ENCODE peak calls at places on chromosome 16, in five cellular contexts. One of them, this sample, is unnamed.

GRCh38 chr16:20243731-20244281 is 83.5 kb downstream of the GP2 start:
- DNase-seq in central memory CD4-positive, alpha-beta T cell: no peak
- DNase-seq in GM19239: no peak
- DNase-seq in heart left ventricle: no peak
- DNase-seq in stimulated activated CD4-positive, alpha-beta T cell treated with anti-CD3 and anti-CD28 coated beads, Interleukin-2, amount 100 ng/mL, for 48 hours: no peak
- DNase-seq in this sample: no peak

GRCh38 chr16:88298166-88298881 is 84.4 kb upstream of the ZNF469 start:
- DNase-seq in central memory CD4-positive, alpha-beta T cell: no peak
- DNase-seq in GM19239: no peak
- DNase-seq in heart left ventricle: peak; percentile 59
- DNase-seq in stimulated activated CD4-positive, alpha-beta T cell treated with anti-CD3 and anti-CD28 coated beads, Interleukin-2, amount 100 ng/mL, for 48 hours: no peak
- DNase-seq in this sample: no peak

GRCh38 chr16:50308237-50308965 is 42.0 kb downstream of the ADCY7 start:
- DNase-seq in central memory CD4-positive, alpha-beta T cell: no peak
- DNase-seq in GM19239: no peak
- DNase-seq in heart left ventricle: no peak
- DNase-seq in stimulated activated CD4-positive, alpha-beta T cell treated with anti-CD3 and anti-CD28 coated beads, Interleukin-2, amount 100 ng/mL, for 48 hours: no peak
- DNase-seq in this sample: no peak

GRCh38 chr16:14640538-14640937 is 7.8 kb downstream of the BFAR start:
- DNase-seq in central memory CD4-positive, alpha-beta T cell: no peak
- DNase-seq in GM19239: no peak
- DNase-seq in heart left ventricle: no peak
- DNase-seq in stimulated activated CD4-positive, alpha-beta T cell treated with anti-CD3 and anti-CD28 coated beads, Interleukin-2, amount 100 ng/mL, for 48 hours: no peak
- DNase-seq in this sample: no peak

GRCh38 chr16:57013902-57014301 is 24.5 kb downstream of the NLRC5 start:
- DNase-seq in central memory CD4-positive, alpha-beta T cell: no peak
- DNase-seq in GM19239: no peak
- DNase-seq in heart left ventricle: no peak
- DNase-seq in stimulated activated CD4-positive, alpha-beta T cell treated with anti-CD3 and anti-CD28 coated beads, Interleukin-2, amount 100 ng/mL, for 48 hours: no peak
- DNase-seq in this sample: no peak

GRCh38 chr16:30984669-30985400 is at the start of gene HSD3B7:
- DNase-seq in central memory CD4-positive, alpha-beta T cell: peak; percentile 66
- DNase-seq in GM19239: peak; percentile 98
- DNase-seq in heart left ventricle: peak; percentile 90
- DNase-seq in stimulated activated CD4-positive, alpha-beta T cell treated with anti-CD3 and anti-CD28 coated beads, Interleukin-2, amount 100 ng/mL, for 48 hours: peak; percentile 92
- DNase-seq in this sample: peak; percentile 61

GRCh38 chr16:85619089-85619850 is 6.1 kb downstream of the GSE1 start:
- DNase-seq in central memory CD4-positive, alpha-beta T cell: no peak
- DNase-seq in GM19239: no peak
- DNase-seq in heart left ventricle: no peak
- DNase-seq in stimulated activated CD4-positive, alpha-beta T cell treated with anti-CD3 and anti-CD28 coated beads, Interleukin-2, amount 100 ng/mL, for 48 hours: no peak
- DNase-seq in this sample: no peak

GRCh38 chr16:86828202-86828601 is 249.9 kb downstream of the FOXL1 start:
- DNase-seq in central memory CD4-positive, alpha-beta T cell: no peak
- DNase-seq in GM19239: no peak
- DNase-seq in heart left ventricle: no peak
- DNase-seq in stimulated activated CD4-positive, alpha-beta T cell treated with anti-CD3 and anti-CD28 coated beads, Interleukin-2, amount 100 ng/mL, for 48 hours: no peak
- DNase-seq in this sample: no peak

GRCh38 chr16:31876955-31877828 is 3.6 kb downstream of the ZNF267 start:
- DNase-seq in central memory CD4-positive, alpha-beta T cell: peak; percentile 62
- DNase-seq in GM19239: no peak
- DNase-seq in heart left ventricle: no peak
- DNase-seq in stimulated activated CD4-positive, alpha-beta T cell treated with anti-CD3 and anti-CD28 coated beads, Interleukin-2, amount 100 ng/mL, for 48 hours: peak; percentile 29
- DNase-seq in this sample: no peak

GRCh38 chr16:28561557-28562187 is 8.0 kb downstream of the SGF29 start:
- DNase-seq in central memory CD4-positive, alpha-beta T cell: no peak
- DNase-seq in GM19239: no peak
- DNase-seq in heart left ventricle: no peak
- DNase-seq in stimulated activated CD4-positive, alpha-beta T cell treated with anti-CD3 and anti-CD28 coated beads, Interleukin-2, amount 100 ng/mL, for 48 hours: no peak
- DNase-seq in this sample: no peak

GRCh38 chr16:49641250-49641649 is 214.7 kb downstream of the ZNF423 start:
- DNase-seq in central memory CD4-positive, alpha-beta T cell: no peak
- DNase-seq in GM19239: no peak
- DNase-seq in heart left ventricle: no peak
- DNase-seq in stimulated activated CD4-positive, alpha-beta T cell treated with anti-CD3 and anti-CD28 coated beads, Interleukin-2, amount 100 ng/mL, for 48 hours: no peak
- DNase-seq in this sample: no peak

GRCh38 chr16:711548-712320 is 3.2 kb upstream of the METRN start:
- DNase-seq in central memory CD4-positive, alpha-beta T cell: peak; percentile 70
- DNase-seq in GM19239: peak; percentile 98
- DNase-seq in heart left ventricle: peak; percentile 82
- DNase-seq in stimulated activated CD4-positive, alpha-beta T cell treated with anti-CD3 and anti-CD28 coated beads, Interleukin-2, amount 100 ng/mL, for 48 hours: peak; percentile 86
- DNase-seq in this sample: no peak

This sample was measured in CMK.